ENCODE peak calls at places on chromosomes 16 and 17, in five cellular contexts. M is cardiac muscle cell, D is SW480, C is Calu3, Z is brain microvascular endothelial cell. O is an unnamed sample.

GRCh38 chr16:30741461-30741914 is 6.7 kb upstream of the PHKG2 start:
- DNase-seq in M (peak), D (peak), C (peak), Z (peak), O (no peak)

GRCh38 chr17:80457236-80457856 is 19.1 kb downstream of the NPTX1 start:
- DNase-seq in M (no peak), D (peak), C (peak), Z (no peak), O (no peak)

GRCh38 chr17:68429881-68430280 is 27.4 kb downstream of the WIPI1 start:
- DNase-seq in M (no peak), D (no peak), C (no peak), Z (no peak), O (no peak)

GRCh38 chr17:35345926-35346771 is 27.3 kb downstream of the SLFN11 start:
- DNase-seq in M (peak), D (no peak), C (peak), Z (no peak), O (no peak)

GRCh38 chr17:38447502-38448095 is 19.3 kb downstream of the ARHGAP23 start:
- DNase-seq in M (no peak), D (peak), C (peak), Z (no peak), O (no peak)

GRCh38 chr17:70855401-70856054 is 686.2 kb downstream of the KCNJ2 start:
- DNase-seq in M (peak), D (no peak), C (no peak), Z (peak), O (peak)

GRCh38 chr17:11898526-11899235 is 98.6 kb downstream of the ZNF18 start:
- DNase-seq in M (no peak), D (no peak), C (no peak), Z (no peak), O (no peak)

GRCh38 chr17:9484789-9485188 is 90.8 kb downstream of the STX8 start:
- DNase-seq in M (peak), D (no peak), C (no peak), Z (no peak), O (no peak)

GRCh38 chr16:1089439-1089821 is 6.6 kb downstream of the C1QTNF8 start:
- DNase-seq in M (no peak), D (no peak), C (no peak), Z (no peak), O (no peak)

GRCh38 chr16:50841081-50841886 is 99.4 kb downstream of the CYLD start:
- DNase-seq in M (peak), D (no peak), C (no peak), Z (no peak), O (no peak)

GRCh38 chr16:53235851-53236250 is 181.1 kb downstream of the CHD9 start:
- DNase-seq in M (no peak), D (no peak), C (no peak), Z (no peak), O (no peak)

GRCh38 chr17:43515641-43516040 is 30.5 kb downstream of the ETV4 start:
- DNase-seq in M (peak), D (no peak), C (no peak), Z (no peak), O (no peak)

GRCh38 chr17:18185391-18185790 is 1.8 kb downstream of the ALKBH5 start:
- DNase-seq in M (peak), D (no peak), C (no peak), Z (no peak), O (no peak)

GRCh38 chr16:47431960-47432359 is 28.9 kb downstream of the ITFG1 start:
- DNase-seq in M (no peak), D (no peak), C (no peak), Z (no peak), O (no peak)

GRCh38 chr17:31446195-31446967 is 54.9 kb downstream of the RAB11FIP4 start:
- DNase-seq in M (no peak), D (no peak), C (no peak), Z (no peak), O (no peak)

GRCh38 chr17:18257747-18258355 is 687 bp downstream of the FLII start:
- DNase-seq in M (peak), D (peak), C (peak), Z (peak), O (no peak)

GRCh38 chr16:20878682-20879147 is 21.4 kb downstream of the DCUN1D3 start:
- DNase-seq in M (no peak), D (no peak), C (no peak), Z (no peak), O (no peak)

GRCh38 chr16:3656491-3657468 is 2.3 kb downstream of the DNASE1 start:
- DNase-seq in M (no peak), D (peak), C (no peak), Z (no peak), O (no peak)

GRCh38 chr16:50842013-50842505 is 100.2 kb downstream of the CYLD start:
- DNase-seq in M (no peak), D (no peak), C (no peak), Z (no peak), O (no peak)

GRCh38 chr17:74368341-74369152 is 1.2 kb downstream of the GPR142 start:
- DNase-seq in M (peak), D (peak), C (peak), Z (peak), O (peak)

GRCh38 chr17:77755410-77755963 is 203.0 kb upstream of the TNRC6C start:
- DNase-seq in M (no peak), D (no peak), C (no peak), Z (no peak), O (no peak)

GRCh38 chr17:42848093-42848492 is 2.9 kb upstream of the AOC3 start:
- DNase-seq in M (no peak), D (no peak), C (no peak), Z (no peak), O (no peak)

GRCh38 chr17:49523706-49524472 is 28.8 kb downstream of the NGFR start:
- DNase-seq in M (no peak), D (peak), C (peak), Z (no peak), O (peak)

GRCh38 chr16:86664518-86665318 is 86.4 kb downstream of the FOXL1 start:
- DNase-seq in M (peak), D (peak), C (peak), Z (peak), O (no peak)

GRCh38 chr17:53806473-53806872 is 16.3 kb upstream of the KIF2B start:
- DNase-seq in M (no peak), D (no peak), C (no peak), Z (no peak), O (no peak)

GRCh38 chr16:590165-590874 is 454 bp downstream of the RAB40C start:
- DNase-seq in M (peak), D (no peak), C (no peak), Z (no peak), O (no peak)

GRCh38 chr17:71709974-71710373 is 410.8 kb upstream of the SOX9 start:
- DNase-seq in M (no peak), D (no peak), C (no peak), Z (no peak), O (no peak)

GRCh38 chr17:73325527-73325842 is 13.7 kb upstream of the CDC42EP4 start:
- DNase-seq in M (peak), D (no peak), C (no peak), Z (peak), O (no peak)

GRCh38 chr17:48510381-48510760 is 20.4 kb downstream of the HOXB1 start:
- DNase-seq in M (no peak), D (no peak), C (no peak), Z (no peak), O (no peak)

GRCh38 chr16:21283521-21284289 is 5.6 kb upstream of the CRYM start:
- DNase-seq in M (peak), D (peak), C (peak), Z (peak), O (no peak)

GRCh38 chr16:24499193-24499814 is 40.1 kb upstream of the RBBP6 start:
- DNase-seq in M (peak), D (peak), C (peak), Z (peak), O (no peak)

GRCh38 chr16:87959391-87959968 is 8.2 kb downstream of the BANP start:
- DNase-seq in M (no peak), D (no peak), C (no peak), Z (no peak), O (no peak)

GRCh38 chr16:56108724-56109123 is 82.6 kb upstream of the GNAO1 start:
- DNase-seq in M (no peak), D (no peak), C (no peak), Z (no peak), O (no peak)

GRCh38 chr17:4944554-4945175 is 3.7 kb downstream of the PFN1 start:
- DNase-seq in M (no peak), D (no peak), C (no peak), Z (no peak), O (no peak)

GRCh38 chr16:27084296-27085065 is 17.8 kb downstream of the C16orf82 start:
- DNase-seq in M (no peak), D (no peak), C (no peak), Z (no peak), O (no peak)

O was measured in NCI-H446 treated with DMSO at 0.1 percent for 48 hours.